ENCODE peak calls at places on chromosomes 12 and 14, in seven cellular contexts. A is K562; M is aorta; L is BE2C; T is CD4-positive, alpha-beta T cell; N is HAP-1; P is PC-9. J is an unnamed sample.
A peak's percentile ranks its signal among the peaks of the same experiment; 100 is the strongest.

GRCh38 chr14:21241218-21241819 is 27.9 kb downstream of the HNRNPC start:
- DNase-seq in M (no peak), A (no peak), P (no peak), L (no peak), T (no peak), N (no peak), J (no peak)

GRCh38 chr12:89134213-89134770 is 218.0 kb downstream of the DUSP6 start:
- DNase-seq in P (no peak), T (no peak), M (no peak), N (no peak), A (no peak), L (no peak), J (no peak)

GRCh38 chr14:51157012-51157411 is 62.1 kb upstream of the TRIM9 start:
- DNase-seq in A (peak; percentile 13), T (no peak), P (no peak), N (no peak), M (no peak), L (no peak), J (no peak)

GRCh38 chr12:121580959-121581680 is at the start of gene KDM2B:
- DNase-seq in M (peak; percentile 71), N (peak; percentile 57), A (peak; percentile 72), T (no peak), L (no peak), P (no peak), J (no peak)

GRCh38 chr12:113395119-113395518 is 8.6 kb downstream of the SDS start:
- DNase-seq in M (no peak), N (no peak), L (no peak), P (no peak), T (no peak), A (no peak), J (no peak)

GRCh38 chr12:46391630-46392029 is 19.1 kb upstream of the SLC38A2 start:
- DNase-seq in M (peak; percentile 48), P (no peak), T (no peak), A (no peak), N (no peak), L (no peak), J (no peak)

GRCh38 chr12:102061096-102061555 is 665 bp downstream of the WASHC3 start:
- DNase-seq in T (no peak), A (peak; percentile 6), P (peak; percentile 44), N (no peak), M (no peak), L (no peak), J (no peak)

GRCh38 chr12:68446896-68447806 is 115.0 kb upstream of the MDM1 start:
- DNase-seq in L (no peak), T (no peak), A (no peak), P (no peak), M (no peak), N (no peak), J (no peak)

GRCh38 chr14:73887116-73887490 is 444 bp downstream of the ZNF410 start:
- DNase-seq in L (no peak), T (peak; percentile 1), N (no peak), M (peak; percentile 52), P (no peak), A (no peak), J (no peak)

GRCh38 chr14:61927521-61927920 is 165.3 kb downstream of the SNAPC1 start:
- DNase-seq in A (no peak), M (no peak), L (no peak), P (peak; percentile 98), T (no peak), N (no peak), J (no peak)

GRCh38 chr14:73651005-73651404 is 6.2 kb downstream of the DNAL1 start:
- DNase-seq in M (no peak), P (no peak), L (no peak), A (no peak), T (no peak), N (no peak), J (no peak)

GRCh38 chr12:48998497-48999353 is 450 bp downstream of the DDN start:
- DNase-seq in M (no peak), N (peak; percentile 51), L (no peak), P (no peak), T (no peak), A (peak; percentile 36), J (no peak)

GRCh38 chr14:87888136-87888999 is 104.6 kb downstream of the GALC start:
- DNase-seq in M (peak; percentile 62), P (no peak), L (peak; percentile 54), A (peak; percentile 55), T (no peak), N (peak; percentile 63), J (no peak)

GRCh38 chr12:32159925-32160324 is 53.3 kb downstream of the BICD1 start:
- DNase-seq in A (no peak), L (no peak), M (no peak), T (no peak), N (no peak), P (no peak), J (no peak)

GRCh38 chr12:6533653-6534157 is 612 bp upstream of the GAPDH start:
- DNase-seq in M (peak; percentile 85), P (peak; percentile 80), T (no peak), N (peak; percentile 90), A (peak; percentile 87), L (peak; percentile 87), J (peak; percentile 29)

GRCh38 chr12:130375296-130375695 is 37.6 kb downstream of the PIWIL1 start:
- DNase-seq in P (no peak), M (no peak), T (no peak), A (no peak), L (no peak), N (no peak), J (no peak)

GRCh38 chr12:112998997-112999767 is 20.9 kb downstream of the OAS2 start:
- DNase-seq in P (no peak), N (no peak), M (no peak), A (no peak), T (no peak), L (no peak), J (no peak)

GRCh38 chr14:90732723-90733122 is 83.5 kb downstream of the TTC7B start:
- DNase-seq in L (no peak), M (no peak), A (no peak), T (no peak), N (no peak), P (no peak), J (no peak)

GRCh38 chr12:67698711-67699603 is 50.4 kb downstream of the DYRK2 start:
- DNase-seq in P (no peak), A (no peak), N (no peak), L (no peak), T (peak; percentile 44), M (no peak), J (no peak)

GRCh38 chr12:99529966-99530365 is 117.6 kb upstream of the GARIN6 start:
- DNase-seq in M (no peak), T (no peak), L (no peak), A (no peak), N (no peak), P (no peak), J (no peak)

GRCh38 chr12:34345801-34346200 is 323.5 kb downstream of the ALG10 start:
- DNase-seq in N (no peak), P (no peak), A (peak; percentile 60), M (no peak), T (no peak), L (no peak), J (no peak)

DNA sequence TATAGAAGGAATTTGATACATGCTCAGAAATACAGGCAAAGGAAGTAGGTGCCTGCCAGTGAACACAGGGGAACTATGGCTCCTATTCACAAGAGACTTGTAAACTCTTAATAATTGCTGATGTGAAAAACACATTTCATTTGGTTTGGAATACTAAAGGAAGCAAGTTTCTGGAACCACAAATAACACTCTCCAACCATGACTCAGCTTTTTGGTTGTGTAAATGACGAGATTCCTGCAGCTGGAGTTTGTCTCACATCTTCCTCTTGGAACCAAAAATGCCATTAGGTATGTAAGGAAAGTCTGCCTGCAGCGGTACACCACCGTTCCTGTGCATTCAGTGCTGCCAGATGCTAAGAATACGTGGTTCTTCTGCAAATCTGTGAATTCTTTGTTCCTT is 4.5 kb upstream of the OR11H6 start:
- DNase-seq in L (no peak), T (no peak), M (no peak), N (no peak), P (no peak), A (peak; percentile 21), J (no peak)
- H3K9me3 ChIP-seq in L (no peaks in the 10 kb centered on the region), T (no peaks in the 10 kb centered on the region), M (no peaks in the 10 kb centered on the region), N (no peaks in the 10 kb centered on the region), P (no peaks in the 10 kb centered on the region), A (no peaks in the 10 kb centered on the region), J (no peaks in the 10 kb centered on the region)

GRCh38 chr12:108587826-108588225 is 10.1 kb downstream of the TMEM119 start:
- DNase-seq in P (no peak), N (no peak), T (no peak), A (no peak), M (no peak), L (no peak), J (no peak)
- H3K9me3 ChIP-seq in P (no peaks in the 10 kb centered on the region), N (no peaks in the 10 kb centered on the region), T (no peaks in the 10 kb centered on the region), A (no peaks in the 10 kb centered on the region), M (no peaks in the 10 kb centered on the region), L (no peaks in the 10 kb centered on the region), J (no peaks in the 10 kb centered on the region)

GRCh38 chr14:106491851-106492250 is 965.5 kb downstream of the TMEM121 start:
- DNase-seq in P (no peak), A (peak; percentile 21), M (no peak), T (no peak), L (peak; percentile 54), N (peak; percentile 10), J (no peak)

GRCh38 chr14:106490442-106490841 is 964.1 kb downstream of the TMEM121 start:
- DNase-seq in N (no peak), L (no peak), A (no peak), M (no peak), P (no peak), T (no peak), J (no peak)

GRCh38 chr14:106488293-106488692 is 961.9 kb downstream of the TMEM121 start:
- DNase-seq in A (no peak), L (no peak), M (no peak), N (no peak), P (no peak), T (no peak), J (no peak)

GRCh38 chr14:106489112-106489881 is 962.9 kb downstream of the TMEM121 start:
- DNase-seq in T (no peak), L (no peak), P (no peak), M (no peak), N (no peak), A (no peak), J (no peak)

GRCh38 chr14:106493962-106494823 is 967.8 kb downstream of the TMEM121 start:
- DNase-seq in P (no peak), A (no peak), L (no peak), M (no peak), T (no peak), N (no peak), J (no peak)
- H3K9me3 ChIP-seq in P (no peaks in the 10 kb centered on the region), A (no peaks in the 10 kb centered on the region), L (no peaks in the 10 kb centered on the region), M (peaks cover 1% of the 10 kb centered on the region), T (no peaks in the 10 kb centered on the region), N (no peaks in the 10 kb centered on the region), J (no peaks in the 10 kb centered on the region)

GRCh38 chr14:104286086-104286485 is 147.7 kb downstream of the KIF26A start:
- DNase-seq in L (peak; percentile 3), P (no peak), N (no peak), T (no peak), A (no peak), M (peak; percentile 13), J (no peak)

GRCh38 chr14:104287301-104288009 is 149.1 kb downstream of the KIF26A start:
- DNase-seq in M (peak; percentile 23), A (no peak), P (no peak), L (peak; percentile 8), N (no peak), T (no peak), J (no peak)

GRCh38 chr14:104285483-104285790 is 147.1 kb downstream of the KIF26A start:
- DNase-seq in P (no peak), L (peak; percentile 52), N (no peak), T (no peak), M (peak; percentile 18), A (no peak), J (no peak)

GRCh38 chr14:104284636-104285482 is 146.5 kb downstream of the KIF26A start:
- DNase-seq in N (no peak), A (no peak), P (no peak), M (peak; percentile 36), T (no peak), L (peak; percentile 19), J (no peak)

GRCh38 chr14:104286496-104286895 is 148.1 kb downstream of the KIF26A start:
- DNase-seq in A (no peak), P (no peak), T (no peak), N (no peak), L (no peak), M (peak; percentile 18), J (no peak)
- H3K9me3 ChIP-seq in A (no peaks in the 10 kb centered on the region), P (no peaks in the 10 kb centered on the region), T (no peaks in the 10 kb centered on the region), N (no peaks in the 10 kb centered on the region), L (no peaks in the 10 kb centered on the region), M (no peaks in the 10 kb centered on the region), J (no peaks in the 10 kb centered on the region)